ENCODE peak calls at places on chromosomes 16 and 17, in ten cellular contexts. N is amniotic stem cell; S is HTR-8/SVneo; K is nucleus accumbens; X is A673; C is NCI-H446 treated with DMSO at 0.1 percent for 48 hours; E is activated CD4-positive, alpha-beta memory T cell treated with anti-CD3 and anti-CD28 coated beads for 36 hours; A is skeletal muscle cell; B is T-helper 9 cell; L is non-pigmented ciliary epithelial cell. F is an unnamed sample.

GRCh38 chr17:79707931-79708891 is 22.5 kb upstream of the ENPP7 start:
- DNase-seq in B (peak), X (peak), N (peak), A (no peak), E (peak), S (peak), K (no peak), L (no peak), C (peak), F (no peak)

GRCh38 chr16:67339453-67339852 is 12.8 kb downstream of the LRRC36 start:
- DNase-seq in C (no peak), X (no peak), B (no peak), K (no peak), A (peak), L (no peak), S (no peak), N (no peak), E (no peak), F (no peak)

GRCh38 chr17:5110816-5111215 is 862 bp downstream of the ZNF232 start:
- DNase-seq in N (no peak), B (no peak), C (no peak), L (no peak), E (peak), X (peak), A (no peak), K (no peak), S (no peak), F (peak)

GRCh38 chr16:25260416-25260815 is 2.8 kb upstream of the ZKSCAN2 start:
- DNase-seq in C (no peak), E (no peak), X (no peak), N (no peak), B (no peak), A (no peak), L (no peak), K (no peak), S (no peak), F (no peak)

GRCh38 chr16:52557236-52557635 is 10.3 kb upstream of the TOX3 start:
- DNase-seq in X (no peak), L (no peak), B (no peak), N (no peak), E (no peak), A (no peak), K (no peak), C (no peak), S (no peak), F (no peak)

GRCh38 chr17:49223517-49224197 is 6.9 kb downstream of the PHOSPHO1 start:
- DNase-seq in C (no peak), X (peak), S (peak), L (no peak), E (peak), K (no peak), B (peak), A (no peak), N (no peak), F (no peak)

GRCh38 chr17:78912082-78912481 is 9.1 kb upstream of the CEP295NL start:
- DNase-seq in B (no peak), L (no peak), S (no peak), A (no peak), N (no peak), X (no peak), E (no peak), K (no peak), C (no peak), F (no peak)

GRCh38 chr16:11535494-11535893 is 51.2 kb downstream of the LITAF start:
- DNase-seq in A (no peak), K (no peak), C (no peak), E (no peak), B (no peak), N (no peak), X (no peak), S (no peak), L (no peak), F (no peak)

GRCh38 chr17:59627770-59628171 is 8.1 kb downstream of the CLTC start:
- DNase-seq in K (no peak), L (no peak), B (no peak), E (no peak), A (no peak), S (no peak), X (no peak), C (no peak), N (no peak), F (peak)

GRCh38 chr17:4182043-4182442 is 39.0 kb downstream of the CYB5D2 start:
- DNase-seq in A (no peak), X (peak), C (no peak), E (no peak), N (no peak), S (no peak), B (no peak), K (no peak), L (no peak), F (no peak)

GRCh38 chr17:5485270-5486205 is at the start of gene DERL2:
- DNase-seq in L (no peak), N (no peak), K (no peak), E (no peak), A (no peak), C (no peak), X (peak), S (peak), B (no peak), F (no peak)

GRCh38 chr17:81859906-81860755 is at the start of gene P4HB:
- DNase-seq in C (no peak), B (peak), K (no peak), X (no peak), A (no peak), E (peak), L (no peak), N (no peak), S (no peak), F (peak)